ENCODE peak calls at places on chromosomes 12 and 14, in nine cellular contexts. S is fibroblast of villous mesenchyme; G is pancreas; B is brain microvascular endothelial cell; P is GM06990; H is WERI-Rb-1; L is endothelial cell of umbilical vein; Z is CD8-positive, alpha-beta T cell; C is heart left ventricle. U is an unnamed sample.

GRCh38 chr12:120738252-120739030 is 12.8 kb downstream of the ACADS start:
- DNase-seq in S (no peak), G (no peak), B (no peak), P (no peak), H (no peak), L (no peak), Z (no peak), C (no peak), U (no peak)

GRCh38 chr14:68967459-68967940 is 11.6 kb downstream of the ACTN1 start:
- DNase-seq in S (no peak), G (peak), B (peak), P (no peak), H (no peak), L (no peak), Z (no peak), C (no peak), U (no peak)

GRCh38 chr12:3604281-3604680 is 113.3 kb downstream of the PRMT8 start:
- DNase-seq in S (no peak), G (peak), B (no peak), P (no peak), H (no peak), L (no peak), Z (no peak), C (no peak), U (no peak)

GRCh38 chr12:123364532-123365140 is at the start of gene SBNO1:
- DNase-seq in S (peak), G (peak), B (peak), P (peak), H (peak), L (no peak), Z (peak), C (peak), U (peak)

GRCh38 chr12:73274972-73275371 is 1002.8 kb downstream of the TRHDE start:
- DNase-seq in S (no peak), G (no peak), B (no peak), P (no peak), H (no peak), L (no peak), Z (no peak), C (no peak), U (no peak)

GRCh38 chr14:101364503-101365328 is 196.6 kb upstream of the DIO3 start:
- DNase-seq in S (peak), G (no peak), B (no peak), P (no peak), H (no peak), L (no peak), Z (no peak), C (no peak), U (no peak)

GRCh38 chr12:115294443-115295133 is 610.6 kb upstream of the TBX3 start:
- DNase-seq in S (peak), G (no peak), B (no peak), P (no peak), H (no peak), L (no peak), Z (no peak), C (no peak), U (peak)

GRCh38 chr12:106195638-106196037 is 52.2 kb downstream of the CKAP4 start:
- DNase-seq in S (peak), G (no peak), B (peak), P (no peak), H (no peak), L (no peak), Z (no peak), C (peak), U (peak)

GRCh38 chr14:76201162-76201561 is 49.4 kb downstream of the GPATCH2L start:
- DNase-seq in S (peak), G (no peak), B (peak), P (no peak), H (no peak), L (no peak), Z (no peak), C (no peak), U (peak)

GRCh38 chr14:50928002-50928635 is 16.2 kb downstream of the PYGL start:
- DNase-seq in S (peak), G (no peak), B (no peak), P (no peak), H (no peak), L (no peak), Z (no peak), C (no peak), U (peak)

GRCh38 chr14:88380405-88380804 is 5.1 kb upstream of the SPATA7 start:
- DNase-seq in S (peak), G (no peak), B (no peak), P (no peak), H (no peak), L (no peak), Z (no peak), C (no peak), U (peak)

GRCh38 chr14:106840258-106840657 is 1313.9 kb downstream of the TMEM121 start:
- DNase-seq in S (no peak), G (no peak), B (no peak), P (no peak), H (peak), L (no peak), Z (no peak), C (no peak), U (no peak)

GRCh38 chr12:88472248-88472647 is 108.0 kb downstream of the KITLG start:
- DNase-seq in S (no peak), G (no peak), B (peak), P (no peak), H (no peak), L (no peak), Z (no peak), C (no peak), U (peak)

GRCh38 chr14:52686176-52686575 is 9.2 kb downstream of the ERO1A start:
- DNase-seq in S (no peak), G (no peak), B (no peak), P (no peak), H (no peak), L (no peak), Z (no peak), C (no peak), U (no peak)

GRCh38 chr14:55221186-55221585 is 29.8 kb upstream of the DLGAP5 start:
- DNase-seq in S (peak), G (no peak), B (peak), P (no peak), H (no peak), L (peak), Z (no peak), C (no peak), U (peak)

DNA sequence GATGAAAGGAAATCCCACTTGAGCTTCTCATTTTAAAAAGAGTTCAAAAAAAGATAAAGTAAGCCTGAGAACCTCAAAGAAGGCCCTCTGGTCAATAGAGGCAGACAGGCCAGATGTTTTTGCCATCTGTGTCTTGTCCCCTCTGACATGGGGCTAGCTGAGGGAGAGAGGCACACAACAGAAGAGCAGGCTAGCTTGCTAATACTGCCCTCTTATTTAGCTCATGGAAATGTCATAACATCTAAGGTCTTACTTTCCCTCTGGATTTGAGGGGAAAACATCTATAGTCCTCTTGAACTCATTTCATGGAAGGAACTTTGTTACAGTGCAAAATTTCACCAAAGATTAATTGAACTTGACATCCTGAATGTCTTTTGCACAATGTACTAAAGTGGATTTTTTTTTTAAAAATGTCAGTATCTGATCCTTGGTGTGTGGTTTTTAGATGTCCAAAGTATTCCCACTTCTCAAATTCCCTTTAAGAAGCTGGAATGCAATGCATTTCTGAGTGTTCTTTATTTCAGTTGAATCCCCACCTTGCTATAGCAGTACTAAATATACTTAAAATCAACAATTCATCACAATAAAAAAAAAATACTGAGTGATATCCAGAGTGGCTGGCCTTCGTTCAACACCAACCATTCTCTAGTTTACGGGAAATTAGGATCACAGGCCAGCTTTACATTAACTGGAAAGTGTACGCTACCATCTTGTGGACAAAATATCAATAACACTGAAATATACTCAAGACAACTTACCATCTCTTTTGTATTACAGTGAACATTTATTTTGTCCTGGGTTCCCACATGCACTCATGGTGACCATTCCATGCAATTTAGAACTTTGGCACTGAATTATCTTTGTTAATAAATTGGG is 176.6 kb downstream of the PAH start:
- DNase-seq in S (peak), G (no peak), B (peak), P (no peak), H (no peak), L (no peak), Z (no peak), C (no peak), U (peak)
- TF ChIP-seq CTCF in S (peak), G (no peak), B (peak), P (peak), H (peak), L (no peak), Z (no peak), C (no peak), U (no peak)

GRCh38 chr14:24307575-24308341 is at the start of gene CIDEB:
- DNase-seq in S (peak), G (no peak), B (peak), P (no peak), H (peak), L (peak), Z (peak), C (peak), U (peak)

GRCh38 chr14:24310666-24311604 is at the start of gene LTB4R:
- DNase-seq in S (peak), G (peak), B (peak), P (peak), H (no peak), L (peak), Z (peak), C (peak), U (peak)

GRCh38 chr14:24310387-24310665 is 386 bp downstream of the LTB4R2 start:
- DNase-seq in S (no peak), G (no peak), B (no peak), P (no peak), H (no peak), L (no peak), Z (no peak), C (no peak), U (no peak)

GRCh38 chr14:24308342-24309124 is 756 bp upstream of the CIDEB start:
- DNase-seq in S (no peak), G (no peak), B (no peak), P (no peak), H (no peak), L (no peak), Z (no peak), C (peak), U (no peak)

GRCh38 chr14:24309538-24310386 is at the start of gene LTB4R2:
- DNase-seq in S (no peak), G (no peak), B (no peak), P (no peak), H (no peak), L (no peak), Z (no peak), C (no peak), U (no peak)
- H3K4me3 ChIP-seq in S (peak), G (peak), B (peak), P (peak), H (no peak), L (no peak), Z (peak), C (peak), U (peak)

GRCh38 chr12:41190360-41190759 is 2.2 kb downstream of the PDZRN4 start:
- DNase-seq in S (peak), G (no peak), B (peak), P (no peak), H (peak), L (peak), Z (no peak), C (no peak), U (peak)
- TF ChIP-seq CTCF in S (peak), G (no peak), B (peak), P (peak), H (peak), L (peak), Z (no peak), C (peak), U (peak)

GRCh38 chr12:51855586-51856428 is 7.3 kb upstream of the FIGNL2 start:
- DNase-seq in S (no peak), G (no peak), B (no peak), P (no peak), H (no peak), L (peak), Z (no peak), C (no peak), U (no peak)
- H3K4me3 ChIP-seq in S (peak), G (no peak), B (peak), P (no peak), H (no peak), L (peak), Z (no peak), C (peak), U (no peak)

GRCh38 chr14:98605043-98605442 is 667.0 kb downstream of the BCL11B start:
- DNase-seq in S (no peak), G (no peak), B (no peak), P (no peak), H (no peak), L (no peak), Z (no peak), C (no peak), U (no peak)
- TF ChIP-seq CTCF in S (no peak), G (no peak), B (no peak), P (no peak), H (no peak), L (no peak), Z (no peak), C (no peak), U (no peak)

GRCh38 chr12:113477842-113478215 is 6.2 kb upstream of the LHX5 start:
- DNase-seq in S (no peak), G (no peak), B (no peak), P (no peak), H (no peak), L (no peak), Z (no peak), C (no peak), U (no peak)

GRCh38 chr12:113477171-113477841 is 5.6 kb upstream of the LHX5 start:
- DNase-seq in S (no peak), G (no peak), B (no peak), P (no peak), H (no peak), L (no peak), Z (no peak), C (no peak), U (no peak)

GRCh38 chr12:113474635-113475436 is 3.2 kb upstream of the LHX5 start:
- DNase-seq in S (no peak), G (no peak), B (no peak), P (no peak), H (no peak), L (no peak), Z (no peak), C (no peak), U (no peak)

GRCh38 chr12:113475451-113476085 is 3.9 kb upstream of the LHX5 start:
- DNase-seq in S (no peak), G (no peak), B (no peak), P (no peak), H (no peak), L (no peak), Z (no peak), C (no peak), U (no peak)

DNA sequence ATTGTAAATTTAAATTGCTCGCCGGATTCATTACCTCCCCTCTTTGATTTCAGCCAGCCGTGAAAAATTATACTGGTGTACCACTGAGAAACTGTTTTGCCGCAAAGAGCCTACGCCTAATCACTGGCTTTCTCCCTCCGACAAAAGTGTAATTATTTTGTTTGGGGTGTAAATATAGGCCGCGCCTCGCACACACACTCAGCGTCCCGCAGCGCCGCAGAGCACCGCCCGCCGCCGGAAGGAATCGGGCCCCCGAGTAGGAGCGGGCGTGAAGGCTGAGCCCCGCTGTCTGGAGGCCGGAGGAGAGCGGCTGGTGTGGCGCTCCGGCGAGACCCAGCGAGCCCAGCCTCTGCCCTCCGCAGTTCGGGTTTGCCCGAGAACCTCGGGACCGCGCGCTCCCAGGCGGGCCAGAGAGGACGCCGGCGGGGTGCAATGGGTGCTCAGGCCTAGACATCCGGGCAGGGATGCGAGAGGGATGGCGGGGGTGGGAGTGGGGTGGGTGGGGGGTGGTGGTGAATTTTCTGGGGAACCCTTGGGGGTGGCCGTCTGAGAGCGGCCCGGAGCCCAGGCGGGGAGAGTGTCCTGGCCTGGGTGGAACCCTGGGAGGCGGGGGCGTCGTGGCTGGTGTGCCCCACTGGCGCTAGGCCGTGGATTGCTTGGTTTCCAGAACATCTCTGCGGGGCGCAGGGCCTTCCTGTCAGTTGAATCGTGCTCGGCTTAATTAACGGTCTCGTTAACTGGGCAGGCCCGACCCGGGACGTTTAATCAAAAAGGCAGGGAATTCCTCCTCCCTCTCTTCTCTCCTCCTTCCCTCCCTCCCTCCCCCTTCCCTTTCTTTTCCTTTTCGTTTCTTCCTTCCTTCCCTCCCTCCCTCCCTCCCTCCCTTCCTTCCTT is 4.7 kb upstream of the LHX5 start:
- DNase-seq in S (no peak), G (no peak), B (no peak), P (no peak), H (no peak), L (no peak), Z (no peak), C (no peak), U (no peak)
- H3K4me3 ChIP-seq in S (no peak), G (no peak), B (no peak), P (no peak), H (peak), L (no peak), Z (no peak), C (no peak), U (no peak)

DNA sequence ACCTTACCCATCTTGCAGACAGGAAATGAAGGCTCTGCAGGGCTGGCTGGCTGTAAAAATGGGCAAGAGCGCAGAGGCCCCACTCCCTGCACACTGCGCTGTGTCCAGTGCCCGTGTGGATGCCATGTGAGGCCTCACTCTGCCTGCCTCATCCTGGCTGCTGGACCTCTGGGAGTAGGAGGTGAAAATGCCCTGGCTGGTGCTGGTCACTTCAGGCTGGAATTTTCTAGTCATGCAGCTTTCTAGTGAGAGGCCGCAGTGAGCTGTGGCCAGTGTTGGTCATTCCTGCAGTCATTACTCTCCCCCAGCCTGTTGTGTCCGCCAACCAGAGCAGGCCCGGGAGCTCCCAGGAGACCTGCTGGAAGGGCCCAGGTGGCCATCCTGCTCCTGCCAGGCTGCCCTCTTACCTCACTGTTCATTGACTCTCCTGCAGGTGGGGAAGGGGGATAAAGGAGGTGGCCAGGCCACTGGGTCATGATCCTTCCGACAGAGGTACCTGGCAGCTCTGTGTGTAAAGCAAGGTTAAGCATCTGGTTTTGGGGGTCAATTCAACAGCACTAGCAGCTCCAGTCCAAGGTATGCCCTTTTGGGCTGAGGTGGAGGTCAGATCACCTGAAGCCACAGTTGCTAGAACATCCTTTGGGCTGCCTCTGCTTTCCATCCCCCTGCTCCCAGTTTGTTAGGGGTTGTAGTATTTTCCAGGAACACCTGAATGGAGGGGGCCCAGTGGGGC is 39.8 kb downstream of the SH2B3 start:
- DNase-seq in S (no peak), G (no peak), B (no peak), P (no peak), H (no peak), L (no peak), Z (no peak), C (peak), U (peak)
- TF ChIP-seq CTCF in S (no peak), G (no peak), B (no peak), P (no peak), H (no peak), L (no peak), Z (no peak), C (no peak), U (no peak)

GRCh38 chr14:61332658-61333029 is 11.3 kb downstream of the PRKCH start:
- DNase-seq in S (no peak), G (no peak), B (no peak), P (no peak), H (no peak), L (no peak), Z (no peak), C (no peak), U (no peak)
- H3K4me3 ChIP-seq in S (no peak), G (no peak), B (no peak), P (no peak), H (no peak), L (no peak), Z (peak), C (no peak), U (no peak)

DNA sequence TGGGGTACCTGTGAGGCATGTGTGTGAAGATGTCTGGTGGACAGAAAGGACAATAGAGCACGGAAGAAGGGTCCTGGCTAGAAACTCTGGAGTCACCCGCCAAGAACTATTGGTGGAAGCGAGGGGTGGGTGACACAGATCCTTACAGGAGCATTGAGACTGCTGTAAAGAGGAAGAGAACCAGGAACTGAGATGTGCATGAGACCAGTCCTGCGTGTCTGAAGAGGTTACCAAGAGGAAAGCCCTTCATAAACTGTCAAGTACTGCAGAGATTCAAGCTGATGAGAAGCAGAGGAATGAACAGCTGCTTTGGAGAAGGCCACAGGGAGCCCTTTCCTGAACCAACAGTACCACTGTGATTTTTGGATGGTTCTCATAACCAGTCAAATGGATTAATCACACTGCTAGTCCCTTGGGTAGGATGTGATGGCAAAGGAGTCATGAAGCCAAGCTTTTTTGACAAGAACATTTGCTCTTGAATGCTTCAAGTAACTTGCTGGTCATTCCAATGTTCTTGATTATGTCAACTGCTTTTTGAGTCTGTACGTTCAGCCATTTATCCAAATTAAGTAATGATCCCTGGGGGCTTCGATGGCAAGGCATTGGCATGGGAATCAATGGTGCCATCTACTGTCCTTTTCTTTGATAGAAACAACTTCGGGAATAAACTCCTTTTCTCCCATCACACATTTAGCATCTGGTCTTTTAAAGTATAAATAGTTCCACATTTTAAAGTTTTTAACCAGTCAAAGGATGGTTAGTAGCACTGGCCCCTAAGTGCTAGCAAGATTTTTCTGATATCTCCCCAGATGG is 42.9 kb downstream of the GPR135 start:
- DNase-seq in S (no peak), G (no peak), B (no peak), P (no peak), H (no peak), L (peak), Z (no peak), C (no peak), U (no peak)
- TF ChIP-seq CTCF in S (peak), G (no peak), B (peak), P (peak), H (no peak), L (peak), Z (no peak), C (peak), U (peak)